ENCODE peak calls at places on chromosome 20, in five cellular contexts. L is CD4-positive, alpha-beta T cell; X is M059J; E is NCI-H1092 treated with DMSO at 0.1 percent for 48 hours; W is RKO. R is an unnamed sample.

GRCh38 chr20:49403012-49403411 is 79.5 kb downstream of the KCNB1 start:
- DNase-seq in L (no peak), X (no peak), E (no peak), W (no peak), R (no peak)

GRCh38 chr20:45940053-45940452 is 5.6 kb downstream of the PCIF1 start:
- DNase-seq in L (no peak), X (no peak), E (no peak), W (peak), R (no peak)

GRCh38 chr20:63706852-63707557 is 771 bp downstream of the ARFRP1 start:
- DNase-seq in L (peak), X (peak), E (no peak), W (peak), R (peak)

GRCh38 chr20:8161262-8162071 is 29.4 kb downstream of the PLCB1 start:
- DNase-seq in L (no peak), X (no peak), E (no peak), W (peak), R (no peak)

GRCh38 chr20:17619351-17620093 is 49.6 kb downstream of the DSTN start:
- DNase-seq in L (no peak), X (no peak), E (no peak), W (no peak), R (no peak)

GRCh38 chr20:10316582-10316981 is 98.0 kb downstream of the SNAP25 start:
- DNase-seq in L (no peak), X (no peak), E (no peak), W (peak), R (peak)

GRCh38 chr20:44526129-44526528 is 4.3 kb upstream of the SERINC3 start:
- DNase-seq in L (no peak), X (peak), E (no peak), W (peak), R (peak)

GRCh38 chr20:62618622-62619529 is 23.4 kb upstream of the SLCO4A1 start:
- DNase-seq in L (no peak), X (peak), E (no peak), W (no peak), R (no peak)

GRCh38 chr20:38032585-38033329 is 499 bp downstream of the TTI1 start:
- DNase-seq in L (no peak), X (no peak), E (no peak), W (peak), R (no peak)

GRCh38 chr20:61436674-61437279 is 184.7 kb downstream of the CDH4 start:
- DNase-seq in L (no peak), X (peak), E (no peak), W (no peak), R (peak)

GRCh38 chr20:54017846-54018245 is 52.5 kb downstream of the BCAS1 start:
- DNase-seq in L (no peak), X (no peak), E (no peak), W (no peak), R (no peak)

GRCh38 chr20:61798632-61799031 is 267.0 kb downstream of the TAF4 start:
- DNase-seq in L (no peak), X (no peak), E (no peak), W (no peak), R (no peak)

GRCh38 chr20:44730441-44730840 is 15.2 kb upstream of the KCNK15 start:
- DNase-seq in L (no peak), X (peak), E (no peak), W (peak), R (peak)

GRCh38 chr20:33337119-33337518 is 54.1 kb downstream of the BPIFB1 start:
- DNase-seq in L (no peak), X (peak), E (no peak), W (no peak), R (peak)

GRCh38 chr20:60210779-60211617 is 252.8 kb downstream of the CDH26 start:
- DNase-seq in L (peak), X (peak), E (peak), W (peak), R (peak)

GRCh38 chr20:46814366-46815232 is 80.0 kb upstream of the EYA2 start:
- DNase-seq in L (no peak), X (peak), E (peak), W (peak), R (no peak)

GRCh38 chr20:57112448-57112847 is 154.0 kb downstream of the BMP7 start:
- DNase-seq in L (no peak), X (no peak), E (no peak), W (no peak), R (no peak)

GRCh38 chr20:62359491-62360121 is 7.5 kb downstream of the LAMA5 start:
- DNase-seq in L (no peak), X (peak), E (no peak), W (no peak), R (no peak)

GRCh38 chr20:11329271-11329670 is 588.4 kb upstream of the BTBD3 start:
- DNase-seq in L (no peak), X (peak), E (no peak), W (no peak), R (no peak)

GRCh38 chr20:52056203-52057062 is 135.1 kb downstream of the ZFP64 start:
- DNase-seq in L (no peak), X (peak), E (no peak), W (peak), R (no peak)

GRCh38 chr20:14478126-14478525 is 140.7 kb upstream of the FLRT3 start:
- DNase-seq in L (no peak), X (no peak), E (no peak), W (no peak), R (no peak)

GRCh38 chr20:18477218-18477617 is 10.0 kb downstream of the POLR3F start:
- DNase-seq in L (no peak), X (no peak), E (no peak), W (no peak), R (no peak)

GRCh38 chr20:61876931-61877330 is 188.8 kb downstream of the TAF4 start:
- DNase-seq in L (no peak), X (no peak), E (no peak), W (no peak), R (no peak)

GRCh38 chr20:53040678-53041674 is 68.8 kb downstream of the TSHZ2 start:
- DNase-seq in L (no peak), X (peak), E (peak), W (no peak), R (no peak)

GRCh38 chr20:18783385-18783959 is 30.1 kb upstream of the SCP2D1 start:
- DNase-seq in L (no peak), X (no peak), E (no peak), W (no peak), R (peak)

GRCh38 chr20:48489656-48490055 is 338.1 kb downstream of the PREX1 start:
- DNase-seq in L (no peak), X (no peak), E (peak), W (no peak), R (no peak)

GRCh38 chr20:45953672-45954071 is 18.3 kb downstream of the ZNF335 start:
- DNase-seq in L (no peak), X (no peak), E (no peak), W (no peak), R (no peak)

GRCh38 chr20:15922556-15922955 is 650.7 kb downstream of the KIF16B start:
- DNase-seq in L (no peak), X (no peak), E (no peak), W (no peak), R (no peak)